ENCODE peak calls at places on chromosomes 1 and 21, in five cellular contexts. R is hippocampal formation, K is memory B cell, D is posterior vena cava, N is H7. C is an unnamed sample.

GRCh38 chr21:42746593-42747266 is 93.3 kb downstream of the PDE9A start:
- DNase-seq in R (no peak), K (no peak), D (peak), N (peak), C (no peak)

GRCh38 chr1:196380311-196380710 is 227.9 kb downstream of the KCNT2 start:
- DNase-seq in R (no peak), K (no peak), D (no peak), N (no peak), C (peak)

GRCh38 chr1:5507340-5507739 is 484.9 kb downstream of the NPHP4 start:
- DNase-seq in R (no peak), K (no peak), D (no peak), N (no peak), C (no peak)

GRCh38 chr1:50658421-50659076 is 235.3 kb upstream of the DMRTA2 start:
- DNase-seq in R (no peak), K (no peak), D (no peak), N (no peak), C (no peak)

GRCh38 chr21:15063821-15064575 is 802 bp downstream of the NRIP1 start:
- DNase-seq in R (peak), K (no peak), D (peak), N (peak), C (no peak)

GRCh38 chr21:32457360-32457840 is 44.9 kb downstream of the EVA1C start:
- DNase-seq in R (no peak), K (no peak), D (no peak), N (peak), C (no peak)

GRCh38 chr1:100757946-100758345 is 38.4 kb downstream of the VCAM1 start:
- DNase-seq in R (no peak), K (no peak), D (no peak), N (no peak), C (no peak)

GRCh38 chr1:32733573-32734321 is 31.2 kb upstream of the SYNC start:
- DNase-seq in R (no peak), K (no peak), D (no peak), N (peak), C (no peak)

GRCh38 chr1:104125935-104126334 is 376.2 kb downstream of the AMY1C start:
- DNase-seq in R (no peak), K (no peak), D (no peak), N (no peak), C (no peak)

GRCh38 chr1:48947761-48948537 is 171.3 kb upstream of the BEND5 start:
- DNase-seq in R (peak), K (no peak), D (no peak), N (no peak), C (no peak)

GRCh38 chr21:33296156-33296555 is 28.6 kb upstream of the IFNAR1 start:
- DNase-seq in R (no peak), K (peak), D (no peak), N (no peak), C (no peak)

GRCh38 chr1:95197616-95198252 is 36.3 kb upstream of the RWDD3 start:
- DNase-seq in R (no peak), K (no peak), D (no peak), N (no peak), C (peak)

GRCh38 chr1:8352471-8352845 is 34.5 kb downstream of the SLC45A1 start:
- DNase-seq in R (no peak), K (no peak), D (no peak), N (no peak), C (no peak)